ENCODE peak calls at places on chromosomes 4 and X, in nine cellular contexts. X, F, L, Y, J, P, G, H and A are unnamed samples.

GRCh38 chrX:154036513-154036912 is 16.8 kb upstream of the IRAK1 start:
- DNase-seq in X (no peak), F (no peak), L (no peak), Y (no peak), J (no peak), P (no peak), G (no peak), H (no peak), A (no peak)

GRCh38 chr4:70240192-70240591 is 2.2 kb upstream of the CSN3 start:
- DNase-seq in X (no peak), F (no peak), L (no peak), Y (no peak), J (no peak), P (no peak), G (peak; percentile 13), H (no peak), A (peak; percentile 13)

GRCh38 chrX:53441531-53442321 is 7.6 kb upstream of the HSD17B10 start:
- DNase-seq in X (peak; percentile 59), F (peak; percentile 91), L (peak; percentile 91), Y (peak; percentile 72), J (peak; percentile 91), P (no peak), G (peak; percentile 85), H (peak; percentile 60), A (peak; percentile 62)

GRCh38 chr4:89337678-89338077 is 30.1 kb upstream of the GPRIN3 start:
- DNase-seq in X (no peak), F (no peak), L (no peak), Y (no peak), J (no peak), P (no peak), G (no peak), H (no peak), A (no peak)

GRCh38 chrX:40132751-40133150 is 35.0 kb upstream of the BCOR start:
- DNase-seq in X (peak; percentile 85), F (no peak), L (peak; percentile 92), Y (peak; percentile 90), J (no peak), P (no peak), G (no peak), H (peak; percentile 80), A (peak; percentile 84)

GRCh38 chr4:139606600-139607301 is 50.7 kb upstream of the SETD7 start:
- DNase-seq in X (no peak), F (no peak), L (no peak), Y (no peak), J (no peak), P (no peak), G (no peak), H (peak; percentile 51), A (peak; percentile 60)

GRCh38 chrX:33892670-33893069 is 239.4 kb downstream of the FAM47A start:
- DNase-seq in X (no peak), F (no peak), L (no peak), Y (no peak), J (no peak), P (no peak), G (no peak), H (no peak), A (no peak)

GRCh38 chr4:121998024-121998423 is 46.2 kb upstream of the TRPC3 start:
- DNase-seq in X (no peak), F (no peak), L (no peak), Y (no peak), J (peak; percentile 58), P (peak; percentile 9), G (peak; percentile 14), H (no peak), A (no peak)

GRCh38 chrX:105480646-105481310 is 260.3 kb upstream of the TEX13A start:
- DNase-seq in X (no peak), F (no peak), L (no peak), Y (no peak), J (no peak), P (no peak), G (peak; percentile 63), H (no peak), A (no peak)

GRCh38 chr4:153205028-153205648 is 895 bp downstream of the TRIM2 start:
- DNase-seq in X (no peak), F (no peak), L (no peak), Y (no peak), J (no peak), P (no peak), G (no peak), H (no peak), A (no peak)

GRCh38 chr4:185145572-185145971 is 2.5 kb downstream of the SLC25A4 start:
- DNase-seq in X (no peak), F (no peak), L (peak; percentile 82), Y (no peak), J (no peak), P (no peak), G (peak; percentile 15), H (no peak), A (no peak)

GRCh38 chr4:63618883-63619573 is 790.2 kb downstream of the TECRL start:
- DNase-seq in X (no peak), F (no peak), L (no peak), Y (no peak), J (no peak), P (no peak), G (peak; percentile 32), H (no peak), A (no peak)

GRCh38 chr4:122901621-122902020 is 20.8 kb downstream of the NUDT6 start:
- DNase-seq in X (no peak), F (no peak), L (no peak), Y (no peak), J (no peak), P (no peak), G (no peak), H (no peak), A (no peak)

GRCh38 chr4:13640149-13640671 is 12.7 kb upstream of the BOD1L1 start:
- DNase-seq in X (no peak), F (no peak), L (no peak), Y (no peak), J (no peak), P (peak; percentile 25), G (no peak), H (peak; percentile 38), A (peak; percentile 90)

GRCh38 chr4:95409127-95409526 is 139.6 kb downstream of the UNC5C start:
- DNase-seq in X (no peak), F (no peak), L (no peak), Y (no peak), J (no peak), P (no peak), G (no peak), H (no peak), A (peak; percentile 31)

GRCh38 chr4:189202182-189202868 is 738.3 kb upstream of the FRG1 start:
- DNase-seq in X (peak; percentile 69), F (peak; percentile 77), L (peak; percentile 79), Y (peak; percentile 61), J (peak; percentile 75), P (no peak), G (peak; percentile 65), H (peak; percentile 83), A (peak; percentile 63)

GRCh38 chrX:57121162-57121741 is at the start of gene SPIN2B:
- DNase-seq in X (peak; percentile 79), F (peak; percentile 89), L (peak; percentile 90), Y (peak; percentile 78), J (peak; percentile 93), P (no peak), G (peak; percentile 88), H (peak; percentile 72), A (peak; percentile 76)
- TF ChIP-seq CTCF in X (no peak), F (no peak), L (no peak), Y (no peak), J (no peak), P (no peak), G (no peak), H (no peak), A (no peak)

DNA sequence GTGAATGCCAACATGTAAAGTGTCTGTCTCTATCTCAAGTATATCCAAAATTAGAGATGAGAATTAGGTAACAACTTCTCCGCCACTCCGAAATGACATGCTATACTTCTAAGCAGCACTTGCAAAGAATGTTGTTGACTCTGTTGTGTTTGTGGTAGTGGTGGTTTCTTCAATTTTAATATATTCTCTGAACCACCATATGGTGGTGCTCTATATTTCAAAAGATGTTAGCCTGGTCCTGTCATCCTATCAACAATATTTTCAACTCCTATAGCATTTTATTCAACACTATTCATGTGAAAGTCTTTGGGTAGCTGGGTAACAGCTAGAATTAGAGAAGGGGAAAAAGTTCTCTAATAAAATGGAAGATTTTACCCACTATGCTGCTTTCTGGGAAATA is 1622.8 kb upstream of the IGFBP7 start:
- DNase-seq in X (no peak), F (no peak), L (no peak), Y (no peak), J (no peak), P (no peak), G (peak; percentile 7), H (no peak), A (no peak)
- TF ChIP-seq CTCF in X (no peak), F (no peak), L (no peak), Y (no peak), J (no peak), P (no peak), G (no peak), H (no peak), A (no peak)

GRCh38 chrX:135688137-135688536 is 25.3 kb upstream of the CT45A1 start:
- DNase-seq in X (no peak), F (no peak), L (no peak), Y (no peak), J (peak; percentile 54), P (no peak), G (peak; percentile 0), H (no peak), A (no peak)
- TF ChIP-seq CTCF in X (no peak), F (no peak), L (no peak), Y (no peak), J (no peak), P (peak; percentile 8), G (peak; percentile 3), H (no peak), A (peak; percentile 6)

DNA sequence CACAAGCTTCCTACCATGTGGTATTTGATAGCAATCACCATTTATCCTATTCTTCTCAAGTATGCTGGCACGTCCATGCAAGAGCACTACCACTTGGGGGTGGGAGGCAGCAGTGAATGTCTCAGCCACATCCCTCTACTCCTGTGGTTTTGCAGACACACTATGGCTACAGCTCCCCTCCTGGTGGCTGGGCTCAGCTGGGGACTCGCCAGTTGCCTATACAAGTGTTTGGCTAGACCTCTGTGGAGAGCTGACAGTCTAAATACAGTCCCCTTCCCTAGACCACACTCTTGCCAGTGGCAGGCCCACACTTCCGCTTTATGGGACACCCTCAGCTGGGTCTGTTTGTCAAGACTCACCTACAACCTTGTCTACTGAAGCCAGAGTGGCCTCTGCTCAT is 53.2 kb downstream of the ADGRA3 start:
- DNase-seq in X (no peak), F (no peak), L (no peak), Y (no peak), J (no peak), P (no peak), G (no peak), H (no peak), A (no peak)
- TF ChIP-seq CTCF in X (no peak), F (no peak), L (no peak), Y (no peak), J (no peak), P (no peak), G (no peak), H (no peak), A (no peak)

GRCh38 chrX:130606415-130606814 is 204.6 kb downstream of the RBMX2 start:
- DNase-seq in X (no peak), F (no peak), L (no peak), Y (no peak), J (no peak), P (no peak), G (no peak), H (no peak), A (no peak)

DNA sequence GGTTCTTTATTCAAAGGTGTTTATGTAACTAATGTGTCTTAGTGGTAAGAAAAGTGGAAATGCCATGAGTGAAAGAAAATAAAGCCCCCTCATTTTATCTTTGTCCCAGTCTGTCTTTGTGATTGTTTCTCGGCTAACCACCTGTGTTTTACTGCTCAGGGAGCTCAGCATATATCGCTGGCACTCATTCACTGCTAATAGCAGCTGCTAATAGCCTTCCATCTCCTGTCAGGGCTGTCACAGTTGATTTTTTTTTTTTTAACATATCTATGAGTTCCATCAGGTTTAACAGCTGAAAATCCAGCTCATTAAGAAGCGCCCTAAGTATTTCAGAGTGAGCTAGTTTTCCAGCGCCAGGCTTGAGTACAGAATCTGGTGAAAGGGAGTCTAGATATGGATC is 205.6 kb downstream of the RBMX2 start:
- DNase-seq in X (no peak), F (no peak), L (no peak), Y (no peak), J (no peak), P (no peak), G (no peak), H (no peak), A (no peak)
- TF ChIP-seq CTCF in X (no peak), F (no peak), L (no peak), Y (no peak), J (no peak), P (no peak), G (no peak), H (no peak), A (no peak)